ENCODE peak calls at places on chromosome 22, in six cellular contexts. One of them, this sample, is unnamed.

GRCh38 chr22:31349960-31350359 is 3.8 kb upstream of the PATZ1 start:
- DNase-seq in NCI-H1092 treated with DMSO at 0.1 percent for 48 hours: no peak
- DNase-seq in effector memory CD4-positive, alpha-beta T cell: no peak
- DNase-seq in neural progenitor cell: no peak
- DNase-seq in stimulated activated effector memory CD8-positive, alpha-beta T cell treated with anti-CD3 and anti-CD28 coated beads, Interleukin-12 subunit alpha, Interleukin-12 subunit beta, amount 100 ng/mL, for 72 hours: no peak
- DNase-seq in GM12865: no peak
- DNase-seq in this sample: no peak

GRCh38 chr22:47062126-47062525 is 299.7 kb downstream of the TBC1D22A start:
- DNase-seq in effector memory CD4-positive, alpha-beta T cell: no peak
- DNase-seq in neural progenitor cell: no peak
- DNase-seq in NCI-H1092 treated with DMSO at 0.1 percent for 48 hours: no peak
- DNase-seq in stimulated activated effector memory CD8-positive, alpha-beta T cell treated with anti-CD3 and anti-CD28 coated beads, Interleukin-12 subunit alpha, Interleukin-12 subunit beta, amount 100 ng/mL, for 72 hours: no peak
- DNase-seq in GM12865: no peak
- DNase-seq in this sample: no peak

GRCh38 chr22:45970709-45971388 is 6.1 kb downstream of the WNT7B start:
- DNase-seq in NCI-H1092 treated with DMSO at 0.1 percent for 48 hours: no peak
- DNase-seq in effector memory CD4-positive, alpha-beta T cell: no peak
- DNase-seq in GM12865: no peak
- DNase-seq in neural progenitor cell: peak
- DNase-seq in stimulated activated effector memory CD8-positive, alpha-beta T cell treated with anti-CD3 and anti-CD28 coated beads, Interleukin-12 subunit alpha, Interleukin-12 subunit beta, amount 100 ng/mL, for 72 hours: no peak
- DNase-seq in this sample: peak

GRCh38 chr22:19375435-19375834 is 56.1 kb downstream of the HIRA start:
- DNase-seq in GM12865: no peak
- DNase-seq in stimulated activated effector memory CD8-positive, alpha-beta T cell treated with anti-CD3 and anti-CD28 coated beads, Interleukin-12 subunit alpha, Interleukin-12 subunit beta, amount 100 ng/mL, for 72 hours: no peak
- DNase-seq in NCI-H1092 treated with DMSO at 0.1 percent for 48 hours: no peak
- DNase-seq in effector memory CD4-positive, alpha-beta T cell: no peak
- DNase-seq in neural progenitor cell: no peak
- DNase-seq in this sample: no peak

GRCh38 chr22:36461665-36462474 is 19.6 kb downstream of the TXN2 start:
- DNase-seq in effector memory CD4-positive, alpha-beta T cell: no peak
- DNase-seq in NCI-H1092 treated with DMSO at 0.1 percent for 48 hours: peak
- DNase-seq in stimulated activated effector memory CD8-positive, alpha-beta T cell treated with anti-CD3 and anti-CD28 coated beads, Interleukin-12 subunit alpha, Interleukin-12 subunit beta, amount 100 ng/mL, for 72 hours: no peak
- DNase-seq in GM12865: no peak
- DNase-seq in neural progenitor cell: no peak
- DNase-seq in this sample: peak

GRCh38 chr22:23137905-23138520 is 3.8 kb downstream of the RSPH14 start:
- DNase-seq in GM12865: peak
- DNase-seq in NCI-H1092 treated with DMSO at 0.1 percent for 48 hours: no peak
- DNase-seq in effector memory CD4-positive, alpha-beta T cell: peak
- DNase-seq in neural progenitor cell: no peak
- DNase-seq in stimulated activated effector memory CD8-positive, alpha-beta T cell treated with anti-CD3 and anti-CD28 coated beads, Interleukin-12 subunit alpha, Interleukin-12 subunit beta, amount 100 ng/mL, for 72 hours: peak
- DNase-seq in this sample: no peak

GRCh38 chr22:19943665-19944026 is 2.0 kb upstream of the TXNRD2 start:
- DNase-seq in neural progenitor cell: no peak
- DNase-seq in GM12865: peak
- DNase-seq in stimulated activated effector memory CD8-positive, alpha-beta T cell treated with anti-CD3 and anti-CD28 coated beads, Interleukin-12 subunit alpha, Interleukin-12 subunit beta, amount 100 ng/mL, for 72 hours: no peak
- DNase-seq in NCI-H1092 treated with DMSO at 0.1 percent for 48 hours: no peak
- DNase-seq in effector memory CD4-positive, alpha-beta T cell: no peak
- DNase-seq in this sample: peak

GRCh38 chr22:45564349-45565030 is 61.8 kb downstream of the FBLN1 start:
- DNase-seq in NCI-H1092 treated with DMSO at 0.1 percent for 48 hours: no peak
- DNase-seq in effector memory CD4-positive, alpha-beta T cell: no peak
- DNase-seq in neural progenitor cell: no peak
- DNase-seq in GM12865: no peak
- DNase-seq in stimulated activated effector memory CD8-positive, alpha-beta T cell treated with anti-CD3 and anti-CD28 coated beads, Interleukin-12 subunit alpha, Interleukin-12 subunit beta, amount 100 ng/mL, for 72 hours: no peak
- DNase-seq in this sample: no peak

GRCh38 chr22:41745968-41746367 is 46.7 kb downstream of the MEI1 start:
- DNase-seq in NCI-H1092 treated with DMSO at 0.1 percent for 48 hours: no peak
- DNase-seq in GM12865: peak
- DNase-seq in neural progenitor cell: no peak
- DNase-seq in effector memory CD4-positive, alpha-beta T cell: no peak
- DNase-seq in stimulated activated effector memory CD8-positive, alpha-beta T cell treated with anti-CD3 and anti-CD28 coated beads, Interleukin-12 subunit alpha, Interleukin-12 subunit beta, amount 100 ng/mL, for 72 hours: no peak
- DNase-seq in this sample: no peak

GRCh38 chr22:19612866-19613572 is 88.8 kb upstream of the CLDN5 start:
- DNase-seq in effector memory CD4-positive, alpha-beta T cell: no peak
- DNase-seq in neural progenitor cell: no peak
- DNase-seq in NCI-H1092 treated with DMSO at 0.1 percent for 48 hours: no peak
- DNase-seq in GM12865: no peak
- DNase-seq in stimulated activated effector memory CD8-positive, alpha-beta T cell treated with anti-CD3 and anti-CD28 coated beads, Interleukin-12 subunit alpha, Interleukin-12 subunit beta, amount 100 ng/mL, for 72 hours: no peak
- DNase-seq in this sample: no peak

GRCh38 chr22:20259336-20259705 is 8.8 kb downstream of the RTN4R start:
- DNase-seq in stimulated activated effector memory CD8-positive, alpha-beta T cell treated with anti-CD3 and anti-CD28 coated beads, Interleukin-12 subunit alpha, Interleukin-12 subunit beta, amount 100 ng/mL, for 72 hours: no peak
- DNase-seq in GM12865: no peak
- DNase-seq in neural progenitor cell: no peak
- DNase-seq in NCI-H1092 treated with DMSO at 0.1 percent for 48 hours: no peak
- DNase-seq in effector memory CD4-positive, alpha-beta T cell: no peak
- DNase-seq in this sample: no peak

GRCh38 chr22:26590525-26590858 is 560 bp upstream of the TPST2 start:
- DNase-seq in stimulated activated effector memory CD8-positive, alpha-beta T cell treated with anti-CD3 and anti-CD28 coated beads, Interleukin-12 subunit alpha, Interleukin-12 subunit beta, amount 100 ng/mL, for 72 hours: no peak
- DNase-seq in neural progenitor cell: no peak
- DNase-seq in NCI-H1092 treated with DMSO at 0.1 percent for 48 hours: no peak
- DNase-seq in effector memory CD4-positive, alpha-beta T cell: no peak
- DNase-seq in GM12865: no peak
- DNase-seq in this sample: no peak

GRCh38 chr22:23695748-23696325 is 5.0 kb downstream of the RGL4 start:
- DNase-seq in GM12865: no peak
- DNase-seq in stimulated activated effector memory CD8-positive, alpha-beta T cell treated with anti-CD3 and anti-CD28 coated beads, Interleukin-12 subunit alpha, Interleukin-12 subunit beta, amount 100 ng/mL, for 72 hours: no peak
- DNase-seq in neural progenitor cell: no peak
- DNase-seq in NCI-H1092 treated with DMSO at 0.1 percent for 48 hours: no peak
- DNase-seq in effector memory CD4-positive, alpha-beta T cell: no peak
- DNase-seq in this sample: no peak

GRCh38 chr22:49702068-49702397 is 125.6 kb downstream of the BRD1 start:
- DNase-seq in NCI-H1092 treated with DMSO at 0.1 percent for 48 hours: no peak
- DNase-seq in stimulated activated effector memory CD8-positive, alpha-beta T cell treated with anti-CD3 and anti-CD28 coated beads, Interleukin-12 subunit alpha, Interleukin-12 subunit beta, amount 100 ng/mL, for 72 hours: no peak
- DNase-seq in effector memory CD4-positive, alpha-beta T cell: no peak
- DNase-seq in GM12865: no peak
- DNase-seq in neural progenitor cell: no peak
- DNase-seq in this sample: no peak

GRCh38 chr22:17257578-17257977 is 38.3 kb upstream of the ADA2 start:
- DNase-seq in NCI-H1092 treated with DMSO at 0.1 percent for 48 hours: peak
- DNase-seq in effector memory CD4-positive, alpha-beta T cell: no peak
- DNase-seq in stimulated activated effector memory CD8-positive, alpha-beta T cell treated with anti-CD3 and anti-CD28 coated beads, Interleukin-12 subunit alpha, Interleukin-12 subunit beta, amount 100 ng/mL, for 72 hours: no peak
- DNase-seq in GM12865: peak
- DNase-seq in neural progenitor cell: peak
- DNase-seq in this sample: no peak

This sample was measured in H4.